ENCODE peak calls at places on chromosomes 16 and 17, in ten cellular contexts. S, F, V, G, Z, U, D, X, A and T are unnamed samples.

GRCh38 chr16:2761886-2762583 is 9.6 kb downstream of the SRRM2 start:
- DNase-seq in X (no peak), A (no peak), G (no peak), V (no peak), U (no peak), D (no peak), F (no peak), S (no peak), Z (no peak), T (no peak)

GRCh38 chr17:40038882-40039513 is 15.2 kb downstream of the MED24 start:
- DNase-seq in X (no peak), V (peak), Z (no peak), G (peak), F (peak), D (peak), S (no peak), A (peak), U (peak), T (peak)

GRCh38 chr17:1078062-1078711 is 81.3 kb downstream of the TIMM22 start:
- DNase-seq in S (no peak), U (no peak), V (no peak), D (no peak), F (no peak), Z (no peak), A (no peak), G (no peak), X (peak), T (no peak)

GRCh38 chr17:49241040-49241439 is 10.5 kb upstream of the PHOSPHO1 start:
- DNase-seq in D (no peak), G (no peak), F (no peak), Z (no peak), A (no peak), S (no peak), V (no peak), X (no peak), U (no peak), T (no peak)

GRCh38 chr17:4204676-4205075 is 59.1 kb downstream of the ANKFY1 start:
- DNase-seq in Z (no peak), S (peak), U (no peak), F (no peak), X (no peak), D (no peak), A (peak), G (peak), V (no peak), T (no peak)

GRCh38 chr17:12994341-12995074 is 23.3 kb downstream of the ELAC2 start:
- DNase-seq in V (no peak), A (no peak), Z (no peak), X (no peak), F (no peak), U (no peak), D (no peak), G (no peak), S (no peak), T (no peak)

GRCh38 chr16:27254262-27254811 is 14.2 kb downstream of the NSMCE1 start:
- DNase-seq in G (no peak), U (no peak), S (no peak), F (no peak), V (no peak), X (no peak), Z (no peak), D (no peak), A (no peak), T (no peak)

GRCh38 chr17:4968166-4968915 is 724 bp upstream of the SPAG7 start:
- DNase-seq in F (no peak), G (no peak), Z (no peak), X (no peak), D (no peak), U (peak), V (no peak), A (no peak), S (peak), T (no peak)

GRCh38 chr16:66304961-66305360 is 61.5 kb upstream of the CDH5 start:
- DNase-seq in U (no peak), S (peak), V (no peak), X (no peak), G (peak), A (no peak), Z (no peak), F (no peak), D (peak), T (no peak)

GRCh38 chr16:25198021-25198420 is 18.7 kb upstream of the AQP8 start:
- DNase-seq in V (no peak), F (peak), G (no peak), Z (no peak), A (peak), S (no peak), U (no peak), X (no peak), D (no peak), T (no peak)

GRCh38 chr16:23694707-23695373 is 16.2 kb downstream of the PLK1 start:
- DNase-seq in X (peak), V (no peak), A (peak), D (no peak), Z (no peak), F (no peak), G (no peak), U (no peak), S (no peak), T (peak)

GRCh38 chr16:74742051-74742481 is 32.6 kb downstream of the FA2H start:
- DNase-seq in D (no peak), F (no peak), U (peak), S (no peak), Z (no peak), G (no peak), X (no peak), V (no peak), A (peak), T (no peak)

GRCh38 chr16:53056528-53056881 is 1.7 kb downstream of the CHD9 start:
- DNase-seq in G (peak), D (no peak), X (peak), V (no peak), S (no peak), A (peak), Z (no peak), F (no peak), U (peak), T (peak)

GRCh38 chr16:14300631-14301149 is 229.6 kb downstream of the MRTFB start:
- DNase-seq in X (no peak), G (peak), S (peak), V (peak), U (peak), F (peak), A (peak), D (peak), Z (no peak), T (peak)

GRCh38 chr17:61251939-61252865 is 147.4 kb upstream of the TBX2 start:
- DNase-seq in Z (peak), U (peak), D (peak), G (peak), V (peak), A (peak), X (peak), S (peak), F (no peak), T (no peak)

GRCh38 chr16:457732-458400 is 32.4 kb downstream of the RAB11FIP3 start:
- DNase-seq in X (peak), G (no peak), S (no peak), D (no peak), V (no peak), U (no peak), F (no peak), A (no peak), Z (no peak), T (no peak)

GRCh38 chr16:85550422-85551318 is 62.5 kb upstream of the GSE1 start:
- DNase-seq in V (no peak), U (no peak), Z (no peak), D (no peak), X (no peak), G (no peak), S (no peak), A (no peak), F (no peak), T (no peak)
- TF ChIP-seq POLR2A in V (no peak), U (no peak), Z (no peak), D (no peak), X (no peak), G (no peak), S (no peak), A (no peak), F (no peak), T (no peak)

GRCh38 chr17:68439656-68440290 is 17.5 kb downstream of the WIPI1 start:
- DNase-seq in U (no peak), G (no peak), F (no peak), V (no peak), A (no peak), S (peak), Z (no peak), D (no peak), X (no peak), T (no peak)

GRCh38 chr17:68435361-68435760 is 21.9 kb downstream of the WIPI1 start:
- DNase-seq in G (no peak), A (no peak), Z (no peak), U (no peak), S (peak), F (no peak), D (no peak), X (no peak), V (no peak), T (no peak)

GRCh38 chr17:68440526-68440925 is 16.8 kb downstream of the WIPI1 start:
- DNase-seq in X (no peak), F (no peak), Z (no peak), S (no peak), D (no peak), G (no peak), A (no peak), U (no peak), V (no peak), T (no peak)

GRCh38 chr17:68435876-68436842 is 21.1 kb downstream of the WIPI1 start:
- DNase-seq in D (peak), V (peak), Z (no peak), U (peak), X (peak), S (peak), A (peak), F (peak), G (peak), T (peak)

GRCh38 chr17:68437979-68438877 is 19.1 kb downstream of the WIPI1 start:
- DNase-seq in U (peak), F (no peak), A (peak), D (peak), G (no peak), X (no peak), S (peak), Z (no peak), V (peak), T (peak)
- TF ChIP-seq POLR2A in U (no peak), F (no peak), A (no peak), D (no peak), G (no peak), X (no peak), S (no peak), Z (no peak), V (no peak), T (peak)

DNA sequence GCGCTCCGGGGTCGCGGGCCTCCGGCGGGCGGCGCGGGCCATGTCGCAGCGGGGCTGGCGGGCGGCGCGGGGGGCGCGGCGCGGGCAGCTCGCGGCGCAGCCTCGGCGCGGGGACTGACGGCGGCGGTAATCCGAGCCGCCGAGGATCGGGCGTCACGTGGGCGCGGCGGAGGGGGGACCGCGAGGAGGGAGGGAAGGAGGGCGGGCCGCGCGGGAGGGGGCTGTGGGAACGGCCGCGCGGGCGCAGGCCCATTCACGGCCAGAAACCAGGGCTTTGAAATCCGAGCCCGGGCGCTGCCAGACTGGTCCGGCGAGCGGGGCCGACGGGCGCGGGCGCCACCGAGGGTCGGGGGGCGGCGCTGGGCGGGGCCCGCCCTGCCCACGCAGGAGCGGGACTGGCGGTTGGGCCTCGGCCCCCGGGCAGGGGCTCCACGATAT is at the start of gene MTSS2:
- DNase-seq in X (peak), S (peak), F (peak), Z (no peak), G (peak), U (peak), A (peak), V (peak), D (peak), T (peak)
- TF ChIP-seq POLR2A in X (peak), S (no peak), F (no peak), Z (no peak), G (peak), U (peak), A (no peak), V (peak), D (no peak), T (no peak)

DNA sequence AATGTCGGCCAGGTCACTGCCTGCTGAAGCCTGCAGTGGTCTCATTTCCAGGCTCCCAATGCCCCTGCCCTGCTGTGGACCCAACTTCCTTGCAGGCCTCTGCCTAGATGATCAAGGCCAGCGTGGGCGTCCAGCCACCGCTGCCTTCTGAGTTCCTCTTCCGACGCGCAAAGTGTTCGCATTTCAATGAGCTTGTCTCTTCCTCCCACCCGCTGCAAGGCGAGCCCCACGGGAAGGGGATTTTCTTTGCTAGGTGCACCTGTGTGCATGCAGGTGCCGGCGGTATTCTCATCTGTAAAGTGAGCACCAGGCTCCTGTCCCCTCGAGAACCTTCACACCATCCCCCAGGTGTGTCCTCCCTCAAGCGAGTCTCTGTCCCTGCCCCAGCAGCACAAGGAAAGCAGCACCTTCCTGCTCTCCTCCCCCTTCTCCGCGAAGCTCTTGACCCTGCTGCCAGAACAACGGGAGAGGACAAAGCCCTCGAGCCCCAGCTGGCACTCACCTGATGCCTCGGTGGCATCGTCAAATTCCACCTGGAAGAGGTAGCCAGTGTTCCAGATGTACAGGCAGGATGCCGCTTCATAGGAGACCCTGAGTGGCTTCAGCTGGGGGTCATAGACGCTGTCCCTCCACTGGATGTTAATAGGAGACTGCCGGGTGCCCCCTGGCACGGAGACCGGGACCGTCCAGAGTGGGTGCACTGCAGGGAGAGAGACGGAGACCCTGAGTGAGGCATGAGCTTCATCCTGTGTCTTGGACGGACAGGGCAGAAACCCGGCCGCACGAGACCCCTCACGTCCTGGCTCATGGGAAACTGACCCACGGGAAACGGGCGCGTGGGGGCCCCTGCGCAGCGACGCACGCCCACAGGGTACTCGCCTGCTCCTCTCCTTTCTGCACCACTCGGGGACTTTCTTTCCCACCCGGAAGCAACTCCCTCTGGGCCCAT is 9.8 kb downstream of the CA5A start:
- DNase-seq in G (no peak), D (no peak), V (no peak), U (peak), F (no peak), Z (no peak), S (no peak), A (no peak), X (peak), T (no peak)
- TF ChIP-seq POLR2A in G (no peak), D (no peak), V (no peak), U (no peak), F (no peak), Z (no peak), S (no peak), A (no peak), X (no peak), T (no peak)

GRCh38 chr17:83084214-83084613 is 4.8 kb downstream of the METRNL start:
- DNase-seq in A (no peak), D (no peak), U (no peak), Z (no peak), V (no peak), S (no peak), X (no peak), F (no peak), G (no peak), T (no peak)

GRCh38 chr17:83082435-83082834 is 3.0 kb downstream of the METRNL start:
- DNase-seq in A (no peak), G (no peak), D (no peak), Z (no peak), V (no peak), F (no peak), U (no peak), S (no peak), X (no peak), T (no peak)

GRCh38 chr17:83081561-83082201 is 2.3 kb downstream of the METRNL start:
- DNase-seq in G (peak), U (no peak), F (no peak), D (peak), Z (no peak), A (peak), V (no peak), X (no peak), S (peak), T (no peak)

GRCh38 chr17:83083368-83084201 is 4.2 kb downstream of the METRNL start:
- DNase-seq in X (peak), S (peak), V (no peak), Z (no peak), A (peak), G (peak), D (no peak), U (peak), F (no peak), T (no peak)

GRCh38 chr17:83082899-83083367 is 3.5 kb downstream of the METRNL start:
- DNase-seq in D (no peak), S (no peak), U (no peak), Z (no peak), A (no peak), G (no peak), F (no peak), V (no peak), X (peak), T (no peak)
- TF ChIP-seq POLR2A in D (no peak), S (no peak), U (no peak), Z (no peak), A (no peak), G (no peak), F (no peak), V (no peak), X (no peak), T (no peak)

GRCh38 chr17:2398655-2399571 is 1.9 kb downstream of the MNT start:
- DNase-seq in A (peak), U (peak), V (peak), G (peak), D (peak), X (peak), F (no peak), Z (no peak), S (no peak), T (peak)
- TF ChIP-seq POLR2A in A (peak), U (no peak), V (no peak), G (peak), D (no peak), X (no peak), F (no peak), Z (no peak), S (no peak), T (no peak)

GRCh38 chr16:18784917-18785623 is 5.1 kb downstream of the RPS15A start:
- DNase-seq in G (no peak), A (no peak), S (no peak), V (no peak), Z (no peak), F (no peak), X (no peak), U (no peak), D (no peak), T (no peak)

GRCh38 chr16:18782697-18783429 is 7.3 kb downstream of the RPS15A start:
- DNase-seq in V (no peak), G (no peak), X (no peak), Z (no peak), A (no peak), U (no peak), D (no peak), S (no peak), F (no peak), T (no peak)

GRCh38 chr16:18788828-18789514 is 1.2 kb downstream of the RPS15A start:
- DNase-seq in Z (no peak), S (no peak), X (no peak), G (no peak), D (no peak), F (no peak), U (no peak), V (no peak), A (no peak), T (peak)

GRCh38 chr16:18789515-18789849 is 652 bp downstream of the RPS15A start:
- DNase-seq in D (no peak), Z (no peak), F (no peak), V (no peak), S (no peak), X (no peak), G (no peak), A (no peak), U (no peak), T (no peak)

GRCh38 chr16:18783430-18784341 is 6.4 kb downstream of the RPS15A start:
- DNase-seq in A (no peak), F (no peak), G (no peak), S (no peak), U (no peak), D (no peak), Z (no peak), X (no peak), V (no peak), T (no peak)
- TF ChIP-seq POLR2A in A (no peak), F (no peak), G (no peak), S (no peak), U (no peak), D (no peak), Z (no peak), X (no peak), V (no peak), T (no peak)